ENCODE peak calls at places on chromosome 17, in six cellular contexts. One of them, this sample, is unnamed.
A peak's percentile ranks its signal among the peaks of the same experiment; 100 is the strongest.

GRCh38 chr17:56142781-56143180 is 10.5 kb upstream of the ANKFN1 start:
- DNase-seq in body of pancreas: no peak
- DNase-seq in breast epithelium: no peak
- DNase-seq in stomach: no peak
- DNase-seq in IMR-90: peak; percentile 21
- DNase-seq in adrenal gland: no peak
- DNase-seq in this sample: no peak

GRCh38 chr17:75864448-75864871 is 9.3 kb upstream of the WBP2 start:
- DNase-seq in body of pancreas: peak; percentile 39
- DNase-seq in breast epithelium: no peak
- DNase-seq in stomach: peak; percentile 53
- DNase-seq in IMR-90: peak; percentile 92
- DNase-seq in adrenal gland: no peak
- DNase-seq in this sample: no peak

GRCh38 chr17:67116045-67116575 is 71.8 kb downstream of the CACNG1 start:
- DNase-seq in body of pancreas: no peak
- DNase-seq in breast epithelium: no peak
- DNase-seq in stomach: no peak
- DNase-seq in IMR-90: no peak
- DNase-seq in adrenal gland: no peak
- DNase-seq in this sample: no peak

GRCh38 chr17:78929908-78930775 is 5.0 kb upstream of the TIMP2 start:
- DNase-seq in body of pancreas: no peak
- DNase-seq in breast epithelium: no peak
- DNase-seq in stomach: no peak
- DNase-seq in IMR-90: no peak
- DNase-seq in adrenal gland: no peak
- DNase-seq in this sample: no peak

GRCh38 chr17:9273334-9274118 is 252.2 kb downstream of the NTN1 start:
- DNase-seq in body of pancreas: no peak
- DNase-seq in breast epithelium: no peak
- DNase-seq in stomach: no peak
- DNase-seq in IMR-90: peak; percentile 52
- DNase-seq in adrenal gland: no peak
- DNase-seq in this sample: no peak

GRCh38 chr17:49574945-49575523 is 637 bp upstream of the NXPH3 start:
- DNase-seq in body of pancreas: no peak
- DNase-seq in breast epithelium: no peak
- DNase-seq in stomach: no peak
- DNase-seq in IMR-90: no peak
- DNase-seq in adrenal gland: no peak
- DNase-seq in this sample: no peak

GRCh38 chr17:50219939-50220465 is 18.6 kb upstream of the COL1A1 start:
- DNase-seq in body of pancreas: no peak
- DNase-seq in breast epithelium: no peak
- DNase-seq in stomach: no peak
- DNase-seq in IMR-90: peak; percentile 75
- DNase-seq in adrenal gland: peak; percentile 73
- DNase-seq in this sample: no peak

GRCh38 chr17:55454906-55455474 is 33.4 kb upstream of the MMD start:
- DNase-seq in body of pancreas: no peak
- DNase-seq in breast epithelium: no peak
- DNase-seq in stomach: no peak
- DNase-seq in IMR-90: peak; percentile 93
- DNase-seq in adrenal gland: no peak
- DNase-seq in this sample: peak; percentile 10

GRCh38 chr17:57247913-57248312 is 8.4 kb upstream of the MSI2 start:
- DNase-seq in body of pancreas: no peak
- DNase-seq in breast epithelium: no peak
- DNase-seq in stomach: no peak
- DNase-seq in IMR-90: no peak
- DNase-seq in adrenal gland: no peak
- DNase-seq in this sample: no peak

GRCh38 chr17:77465358-77466041 is 324.7 kb downstream of the SEC14L1 start:
- DNase-seq in body of pancreas: no peak
- DNase-seq in breast epithelium: no peak
- DNase-seq in stomach: peak; percentile 62
- DNase-seq in IMR-90: peak; percentile 77
- DNase-seq in adrenal gland: peak; percentile 82
- DNase-seq in this sample: no peak

GRCh38 chr17:74658620-74659019 is 35.1 kb upstream of the CD300E start:
- DNase-seq in body of pancreas: no peak
- DNase-seq in breast epithelium: no peak
- DNase-seq in stomach: no peak
- DNase-seq in IMR-90: no peak
- DNase-seq in adrenal gland: no peak
- DNase-seq in this sample: no peak

GRCh38 chr17:14301761-14302401 is 1.0 kb downstream of the HS3ST3B1 start:
- DNase-seq in body of pancreas: peak; percentile 26
- DNase-seq in breast epithelium: no peak
- DNase-seq in stomach: peak; percentile 48
- DNase-seq in IMR-90: peak; percentile 48
- DNase-seq in adrenal gland: no peak
- DNase-seq in this sample: no peak

GRCh38 chr17:60141111-60142018 is 8.4 kb upstream of the CA4 start:
- DNase-seq in body of pancreas: peak; percentile 87
- DNase-seq in breast epithelium: no peak
- DNase-seq in stomach: peak; percentile 89
- DNase-seq in IMR-90: peak; percentile 13
- DNase-seq in adrenal gland: no peak
- DNase-seq in this sample: no peak

GRCh38 chr17:13418891-13419290 is 182.8 kb downstream of the HS3ST3A1 start:
- DNase-seq in body of pancreas: no peak
- DNase-seq in breast epithelium: no peak
- DNase-seq in stomach: no peak
- DNase-seq in IMR-90: peak; percentile 45
- DNase-seq in adrenal gland: no peak
- DNase-seq in this sample: no peak

GRCh38 chr17:54948380-54948779 is 20.1 kb downstream of the COX11 start:
- DNase-seq in body of pancreas: no peak
- DNase-seq in breast epithelium: no peak
- DNase-seq in stomach: no peak
- DNase-seq in IMR-90: peak; percentile 98
- DNase-seq in adrenal gland: no peak
- DNase-seq in this sample: no peak

GRCh38 chr17:50689956-50690886 is 17.5 kb downstream of the ANKRD40 start:
- DNase-seq in body of pancreas: no peak
- DNase-seq in breast epithelium: no peak
- DNase-seq in stomach: no peak
- DNase-seq in IMR-90: no peak
- DNase-seq in adrenal gland: peak; percentile 73
- DNase-seq in this sample: no peak

GRCh38 chr17:48961516-48962233 is 6.7 kb downstream of the GIP start:
- DNase-seq in body of pancreas: no peak
- DNase-seq in breast epithelium: no peak
- DNase-seq in stomach: no peak
- DNase-seq in IMR-90: peak; percentile 63
- DNase-seq in adrenal gland: no peak
- DNase-seq in this sample: no peak

GRCh38 chr17:77316191-77316641 is 175.4 kb downstream of the SEC14L1 start:
- DNase-seq in body of pancreas: no peak
- DNase-seq in breast epithelium: no peak
- DNase-seq in stomach: no peak
- DNase-seq in IMR-90: peak; percentile 77
- DNase-seq in adrenal gland: peak; percentile 87
- DNase-seq in this sample: no peak

GRCh38 chr17:44314869-44315661 is 6.7 kb downstream of the RUNDC3A start:
- DNase-seq in body of pancreas: peak; percentile 58
- DNase-seq in breast epithelium: no peak
- DNase-seq in stomach: peak; percentile 40
- DNase-seq in IMR-90: no peak
- DNase-seq in adrenal gland: peak; percentile 77
- DNase-seq in this sample: no peak

GRCh38 chr17:68909066-68909465 is 46.1 kb downstream of the ABCA8 start:
- DNase-seq in body of pancreas: peak; percentile 15
- DNase-seq in breast epithelium: no peak
- DNase-seq in stomach: no peak
- DNase-seq in IMR-90: peak; percentile 93
- DNase-seq in adrenal gland: peak; percentile 84
- DNase-seq in this sample: peak; percentile 38

GRCh38 chr17:40727447-40728231 is 24.1 kb upstream of the KRT24 start:
- DNase-seq in body of pancreas: no peak
- DNase-seq in breast epithelium: no peak
- DNase-seq in stomach: no peak
- DNase-seq in IMR-90: peak; percentile 4
- DNase-seq in adrenal gland: no peak
- DNase-seq in this sample: no peak

GRCh38 chr17:64067642-64068041 is 47.2 kb upstream of the ICAM2 start:
- DNase-seq in body of pancreas: no peak
- DNase-seq in breast epithelium: no peak
- DNase-seq in stomach: no peak
- DNase-seq in IMR-90: peak; percentile 33
- DNase-seq in adrenal gland: no peak
- DNase-seq in this sample: no peak

DNA sequence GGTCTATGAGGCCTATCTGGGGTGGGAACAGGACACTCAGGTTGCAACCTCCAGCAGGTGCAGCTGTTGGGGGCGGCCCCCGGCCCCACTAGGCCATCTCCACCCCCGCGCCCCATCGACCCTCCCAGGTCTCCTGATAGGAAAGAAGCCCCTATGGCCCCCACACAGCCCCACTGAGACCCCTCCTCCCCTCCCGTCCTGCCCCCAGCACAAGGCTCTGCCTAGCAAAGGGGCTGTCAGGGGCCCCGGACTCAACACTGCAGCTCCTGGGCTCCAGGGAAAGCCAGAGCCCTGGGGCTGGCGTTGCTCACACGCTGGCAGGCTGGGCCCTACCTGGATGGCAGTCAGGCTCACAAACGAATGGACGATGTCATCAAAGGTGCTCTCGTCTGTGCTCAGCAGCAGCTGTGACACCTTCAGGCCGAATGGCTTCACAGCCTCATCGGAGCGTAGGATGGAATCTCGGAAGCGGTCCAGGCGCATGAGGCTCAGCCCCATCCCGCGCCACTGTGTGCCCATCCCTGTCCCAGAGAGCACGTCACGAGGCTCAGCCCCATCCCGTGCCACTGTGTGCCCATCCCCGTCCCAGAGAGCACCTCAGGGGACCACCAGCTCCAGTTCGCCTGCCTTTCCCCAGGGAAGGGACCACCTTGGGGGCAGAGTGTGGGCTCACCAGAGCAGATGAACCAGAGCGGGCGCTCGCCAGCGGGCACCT is 7.3 kb downstream of the FASN start:
- DNase-seq in body of pancreas: no peak
- DNase-seq in breast epithelium: no peak
- DNase-seq in stomach: no peak
- DNase-seq in IMR-90: no peak
- DNase-seq in adrenal gland: no peak
- DNase-seq in this sample: no peak
- TF ChIP-seq POLR2A in body of pancreas: no peak
- TF ChIP-seq POLR2A in breast epithelium: no peak
- TF ChIP-seq POLR2A in stomach: no peak
- TF ChIP-seq POLR2A in IMR-90: no peak
- TF ChIP-seq POLR2A in adrenal gland: no peak
- TF ChIP-seq POLR2A in this sample: no peak

DNA sequence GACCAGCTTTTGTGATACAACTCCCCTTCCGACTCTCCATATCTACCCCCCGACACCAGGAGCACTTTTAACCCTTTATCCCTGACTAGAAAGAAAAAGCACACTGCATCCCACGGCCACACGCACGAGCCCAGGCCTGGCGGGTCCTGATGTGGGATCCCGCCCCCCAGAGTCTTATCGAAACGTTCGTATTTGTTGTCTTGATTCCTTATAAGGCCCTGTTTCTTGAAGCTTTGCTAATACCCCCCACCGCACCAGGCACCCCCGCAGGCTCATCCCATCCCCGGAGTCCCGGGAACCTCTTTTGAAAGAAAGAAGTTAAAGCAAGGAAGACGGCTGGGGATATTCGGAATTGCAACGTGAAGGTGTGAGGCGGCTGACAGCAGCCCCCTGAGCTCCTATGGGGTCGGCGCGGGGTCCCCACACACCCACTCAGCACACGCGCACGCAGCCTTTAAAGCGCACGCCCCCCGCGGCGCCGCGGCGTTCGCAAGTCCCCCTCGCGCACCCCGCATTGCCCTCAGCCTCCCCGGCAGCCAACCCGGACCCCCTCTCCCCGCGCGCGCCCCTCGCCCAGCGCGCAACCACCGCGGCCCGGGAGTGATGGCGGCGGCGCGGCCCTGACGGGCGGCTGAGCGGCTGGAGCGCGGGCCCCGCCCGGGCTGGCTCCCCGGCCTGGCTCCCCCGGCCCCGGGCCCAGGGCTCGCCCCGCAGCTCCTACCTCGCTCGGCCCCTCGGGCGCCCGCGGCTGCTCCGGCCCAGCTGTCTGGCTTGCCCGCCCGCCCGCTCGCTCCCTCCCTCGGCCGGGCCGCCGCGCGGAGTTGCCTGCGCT is 448 bp downstream of the STAT5B start:
- DNase-seq in body of pancreas: no peak
- DNase-seq in breast epithelium: no peak
- DNase-seq in stomach: no peak
- DNase-seq in IMR-90: peak; percentile 59
- DNase-seq in adrenal gland: peak; percentile 66
- DNase-seq in this sample: no peak
- TF ChIP-seq CTCF in body of pancreas: no peak
- TF ChIP-seq CTCF in breast epithelium: no peak
- TF ChIP-seq CTCF in stomach: no peak
- TF ChIP-seq CTCF in IMR-90: no peak
- TF ChIP-seq CTCF in adrenal gland: no peak
- TF ChIP-seq CTCF in this sample: no peak

GRCh38 chr17:59108400-59109102 is 1.9 kb upstream of the TRIM37 start:
- DNase-seq in body of pancreas: no peak
- DNase-seq in breast epithelium: no peak
- DNase-seq in stomach: no peak
- DNase-seq in IMR-90: no peak
- DNase-seq in adrenal gland: no peak
- DNase-seq in this sample: no peak
- H3K4me3 ChIP-seq in body of pancreas: no peak overlapping the region
- H3K4me3 ChIP-seq in breast epithelium: no peak overlapping the region
- H3K4me3 ChIP-seq in stomach: no peak overlapping the region
- H3K4me3 ChIP-seq in IMR-90: no peak overlapping the region
- H3K4me3 ChIP-seq in adrenal gland: no peak overlapping the region
- H3K4me3 ChIP-seq in this sample: no peak overlapping the region

DNA sequence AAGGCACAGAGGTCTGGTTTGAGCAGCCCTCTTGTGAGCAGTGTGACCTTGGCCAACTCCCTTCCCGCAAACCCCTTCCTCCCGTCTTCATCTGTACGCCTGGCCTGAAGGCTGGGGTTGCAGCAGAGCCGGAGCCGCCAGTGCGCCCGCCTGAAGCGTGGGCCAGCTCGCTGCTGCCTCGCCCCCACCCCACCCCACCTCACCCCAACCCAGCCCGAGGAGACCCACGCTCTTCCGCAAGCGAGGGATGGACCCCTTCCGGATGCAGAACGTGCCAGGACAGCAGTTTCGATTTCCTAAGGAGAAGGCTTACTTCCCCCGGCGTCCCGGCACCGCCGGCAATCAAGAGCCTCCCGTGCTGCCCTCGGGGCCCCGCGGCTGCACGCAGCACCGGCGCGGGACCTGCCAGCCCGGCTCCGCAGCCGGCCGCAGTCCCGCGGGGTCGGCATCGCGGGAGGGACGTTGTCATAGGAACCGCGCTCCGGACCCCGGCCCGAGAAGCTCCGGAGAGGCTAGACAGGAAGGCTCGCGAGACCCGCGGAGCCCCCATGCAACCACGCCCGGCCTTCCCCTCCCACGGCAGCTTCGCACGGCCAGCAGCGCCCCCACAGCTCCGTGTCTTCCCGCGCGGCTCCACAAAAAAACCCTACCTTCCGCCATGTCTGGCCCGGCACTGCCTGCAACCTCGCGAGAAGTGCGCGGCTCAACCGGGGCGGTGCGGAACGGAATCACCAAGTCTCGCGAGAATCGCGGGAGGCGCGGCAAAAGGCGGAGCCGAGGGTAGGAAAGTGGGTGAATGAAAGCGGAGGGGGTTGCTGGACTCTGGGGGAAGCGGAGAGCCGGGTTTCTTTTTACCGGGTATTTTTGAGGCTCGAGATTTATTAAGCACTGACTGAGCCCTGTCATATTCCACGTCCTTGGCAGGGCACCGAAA is at the start of gene ANKFY1:
- DNase-seq in body of pancreas: peak; percentile 96
- DNase-seq in breast epithelium: peak; percentile 96
- DNase-seq in stomach: peak; percentile 96
- DNase-seq in IMR-90: peak; percentile 92
- DNase-seq in adrenal gland: peak; percentile 98
- DNase-seq in this sample: peak; percentile 93
- TF ChIP-seq POLR2A in body of pancreas: peak; percentile 79
- TF ChIP-seq POLR2A in breast epithelium: peak; percentile 44
- TF ChIP-seq POLR2A in stomach: no peak
- TF ChIP-seq POLR2A in IMR-90: peak; percentile 27
- TF ChIP-seq POLR2A in adrenal gland: peak; percentile 64
- TF ChIP-seq POLR2A in this sample: peak; percentile 72

This sample was measured in prostate gland.